ENCODE peak calls at places on chromosome 20, in five cellular contexts. One of them, this sample, is unnamed.

GRCh38 chr20:56848561-56848960 is 219.5 kb downstream of the TFAP2C start:
- DNase-seq in IMR-90: no peak
- DNase-seq in H1: no peak
- DNase-seq in trophoblast cell: no peak
- DNase-seq in neuronal stem cell: no peak
- DNase-seq in this sample: no peak

GRCh38 chr20:49846206-49846807 is 33.7 kb downstream of the SLC9A8 start:
- DNase-seq in trophoblast cell: no peak
- DNase-seq in H1: no peak
- DNase-seq in IMR-90: peak; percentile 58
- DNase-seq in neuronal stem cell: peak; percentile 49
- DNase-seq in this sample: peak; percentile 66

GRCh38 chr20:51541189-51542032 is 1.1 kb downstream of the NFATC2 start:
- DNase-seq in IMR-90: peak; percentile 22
- DNase-seq in neuronal stem cell: no peak
- DNase-seq in trophoblast cell: no peak
- DNase-seq in H1: no peak
- DNase-seq in this sample: peak; percentile 58

GRCh38 chr20:34016736-34017135 is 23.0 kb downstream of the RALY start:
- DNase-seq in IMR-90: no peak
- DNase-seq in neuronal stem cell: no peak
- DNase-seq in trophoblast cell: no peak
- DNase-seq in H1: no peak
- DNase-seq in this sample: no peak

GRCh38 chr20:36031806-36032205 is 63.4 kb downstream of the CNBD2 start:
- DNase-seq in H1: no peak
- DNase-seq in trophoblast cell: no peak
- DNase-seq in neuronal stem cell: no peak
- DNase-seq in IMR-90: no peak
- DNase-seq in this sample: no peak

GRCh38 chr20:54742193-54742592 is 266.8 kb downstream of the DOK5 start:
- DNase-seq in neuronal stem cell: no peak
- DNase-seq in IMR-90: no peak
- DNase-seq in H1: no peak
- DNase-seq in trophoblast cell: no peak
- DNase-seq in this sample: no peak

GRCh38 chr20:36745927-36746659 is at the start of gene NDRG3:
- DNase-seq in trophoblast cell: peak; percentile 91
- DNase-seq in IMR-90: peak; percentile 89
- DNase-seq in neuronal stem cell: peak; percentile 89
- DNase-seq in H1: peak; percentile 89
- DNase-seq in this sample: peak; percentile 92

GRCh38 chr20:2114990-2115681 is 13.5 kb downstream of the STK35 start:
- DNase-seq in IMR-90: peak; percentile 72
- DNase-seq in trophoblast cell: no peak
- DNase-seq in H1: no peak
- DNase-seq in neuronal stem cell: no peak
- DNase-seq in this sample: peak; percentile 74

GRCh38 chr20:32886652-32887051 is 27.9 kb downstream of the EFCAB8 start:
- DNase-seq in neuronal stem cell: no peak
- DNase-seq in H1: no peak
- DNase-seq in trophoblast cell: no peak
- DNase-seq in IMR-90: no peak
- DNase-seq in this sample: no peak

GRCh38 chr20:19975901-19976300 is 41.3 kb upstream of the NAA20 start:
- DNase-seq in neuronal stem cell: no peak
- DNase-seq in H1: no peak
- DNase-seq in trophoblast cell: no peak
- DNase-seq in IMR-90: no peak
- DNase-seq in this sample: no peak

GRCh38 chr20:60224914-60225313 is 266.7 kb downstream of the CDH26 start:
- DNase-seq in trophoblast cell: no peak
- DNase-seq in IMR-90: no peak
- DNase-seq in H1: peak; percentile 43
- DNase-seq in neuronal stem cell: no peak
- DNase-seq in this sample: no peak

GRCh38 chr20:1565461-1565860 is 8.0 kb upstream of the SIRPD start:
- DNase-seq in trophoblast cell: no peak
- DNase-seq in H1: no peak
- DNase-seq in neuronal stem cell: no peak
- DNase-seq in IMR-90: no peak
- DNase-seq in this sample: no peak

GRCh38 chr20:47620808-47621805 is 119.4 kb downstream of the NCOA3 start:
- DNase-seq in trophoblast cell: no peak
- DNase-seq in IMR-90: peak; percentile 82
- DNase-seq in neuronal stem cell: peak; percentile 18
- DNase-seq in H1: no peak
- DNase-seq in this sample: peak; percentile 72

GRCh38 chr20:42125426-42125825 is 507.2 kb upstream of the CHD6 start:
- DNase-seq in H1: no peak
- DNase-seq in neuronal stem cell: no peak
- DNase-seq in trophoblast cell: no peak
- DNase-seq in IMR-90: no peak
- DNase-seq in this sample: no peak

GRCh38 chr20:49575551-49576060 is 7.7 kb upstream of the PTGIS start:
- DNase-seq in H1: no peak
- DNase-seq in trophoblast cell: no peak
- DNase-seq in IMR-90: no peak
- DNase-seq in neuronal stem cell: no peak
- DNase-seq in this sample: no peak

GRCh38 chr20:36153754-36154695 is 515 bp upstream of the EPB41L1 start:
- DNase-seq in trophoblast cell: no peak
- DNase-seq in neuronal stem cell: peak; percentile 62
- DNase-seq in IMR-90: peak; percentile 59
- DNase-seq in H1: peak; percentile 85
- DNase-seq in this sample: peak; percentile 75

GRCh38 chr20:23419995-23420901 is 1.0 kb downstream of the NAPB start:
- DNase-seq in IMR-90: peak; percentile 70
- DNase-seq in H1: no peak
- DNase-seq in trophoblast cell: peak; percentile 65
- DNase-seq in neuronal stem cell: peak; percentile 1
- DNase-seq in this sample: peak; percentile 81

GRCh38 chr20:41750137-41750536 is 132.0 kb upstream of the CHD6 start:
- DNase-seq in H1: no peak
- DNase-seq in trophoblast cell: no peak
- DNase-seq in neuronal stem cell: no peak
- DNase-seq in IMR-90: no peak
- DNase-seq in this sample: no peak

GRCh38 chr20:50551288-50551687 is 41.1 kb downstream of the PTPN1 start:
- DNase-seq in H1: no peak
- DNase-seq in IMR-90: peak; percentile 36
- DNase-seq in trophoblast cell: no peak
- DNase-seq in neuronal stem cell: no peak
- DNase-seq in this sample: no peak

GRCh38 chr20:33299111-33299603 is 16.1 kb downstream of the BPIFB1 start:
- DNase-seq in H1: peak; percentile 98
- DNase-seq in trophoblast cell: peak; percentile 32
- DNase-seq in neuronal stem cell: peak; percentile 70
- DNase-seq in IMR-90: peak; percentile 23
- DNase-seq in this sample: peak; percentile 42

GRCh38 chr20:59999502-59999901 is 41.3 kb downstream of the CDH26 start:
- DNase-seq in neuronal stem cell: no peak
- DNase-seq in H1: no peak
- DNase-seq in trophoblast cell: no peak
- DNase-seq in IMR-90: no peak
- DNase-seq in this sample: no peak

GRCh38 chr20:4065405-4065841 is 50.1 kb upstream of the RNF24 start:
- DNase-seq in IMR-90: peak; percentile 86
- DNase-seq in neuronal stem cell: no peak
- DNase-seq in trophoblast cell: no peak
- DNase-seq in H1: no peak
- DNase-seq in this sample: peak; percentile 86

GRCh38 chr20:48224531-48224930 is 439.2 kb upstream of the SULF2 start:
- DNase-seq in H1: no peak
- DNase-seq in neuronal stem cell: no peak
- DNase-seq in IMR-90: no peak
- DNase-seq in trophoblast cell: no peak
- DNase-seq in this sample: no peak

GRCh38 chr20:7503501-7503900 is 436.8 kb downstream of the HAO1 start:
- DNase-seq in neuronal stem cell: no peak
- DNase-seq in trophoblast cell: no peak
- DNase-seq in IMR-90: no peak
- DNase-seq in H1: no peak
- DNase-seq in this sample: no peak

GRCh38 chr20:23369424-23369823 is 7.4 kb downstream of the GZF1 start:
- DNase-seq in IMR-90: no peak
- DNase-seq in neuronal stem cell: no peak
- DNase-seq in H1: no peak
- DNase-seq in trophoblast cell: peak; percentile 30
- DNase-seq in this sample: no peak

GRCh38 chr20:36792422-36792821 is 18.9 kb upstream of the DSN1 start:
- DNase-seq in IMR-90: peak; percentile 72
- DNase-seq in H1: no peak
- DNase-seq in trophoblast cell: peak; percentile 84
- DNase-seq in neuronal stem cell: peak; percentile 61
- DNase-seq in this sample: peak; percentile 81

GRCh38 chr20:11205769-11206362 is 532.1 kb upstream of the JAG1 start:
- DNase-seq in trophoblast cell: no peak
- DNase-seq in H1: no peak
- DNase-seq in IMR-90: no peak
- DNase-seq in neuronal stem cell: no peak
- DNase-seq in this sample: no peak

GRCh38 chr20:1905009-1905408 is 9.8 kb downstream of the SIRPA start:
- DNase-seq in trophoblast cell: no peak
- DNase-seq in neuronal stem cell: no peak
- DNase-seq in IMR-90: no peak
- DNase-seq in H1: no peak
- DNase-seq in this sample: no peak

GRCh38 chr20:59031326-59032022 is 661 bp downstream of the ATP5F1E start:
- DNase-seq in trophoblast cell: no peak
- DNase-seq in neuronal stem cell: no peak
- DNase-seq in H1: no peak
- DNase-seq in IMR-90: no peak
- DNase-seq in this sample: no peak

GRCh38 chr20:36620917-36621316 is 15.3 kb downstream of the RAB5IF start:
- DNase-seq in trophoblast cell: no peak
- DNase-seq in neuronal stem cell: no peak
- DNase-seq in IMR-90: no peak
- DNase-seq in H1: no peak
- DNase-seq in this sample: no peak

GRCh38 chr20:53736757-53737403 is 143.2 kb upstream of the ZNF217 start:
- DNase-seq in IMR-90: peak; percentile 49
- DNase-seq in trophoblast cell: no peak
- DNase-seq in H1: no peak
- DNase-seq in neuronal stem cell: no peak
- DNase-seq in this sample: peak; percentile 76

GRCh38 chr20:45575931-45576330 is 3.2 kb downstream of the WFDC8 start:
- DNase-seq in trophoblast cell: no peak
- DNase-seq in neuronal stem cell: no peak
- DNase-seq in H1: no peak
- DNase-seq in IMR-90: no peak
- DNase-seq in this sample: no peak

GRCh38 chr20:45581702-45582101 is 2.6 kb upstream of the WFDC8 start:
- DNase-seq in trophoblast cell: no peak
- DNase-seq in H1: no peak
- DNase-seq in IMR-90: no peak
- DNase-seq in neuronal stem cell: no peak
- DNase-seq in this sample: no peak

GRCh38 chr20:45576995-45577394 is 2.1 kb downstream of the WFDC8 start:
- DNase-seq in IMR-90: peak; percentile 1
- DNase-seq in H1: no peak
- DNase-seq in neuronal stem cell: no peak
- DNase-seq in trophoblast cell: no peak
- DNase-seq in this sample: peak; percentile 39

GRCh38 chr20:45578151-45578660 is 878 bp downstream of the WFDC8 start:
- DNase-seq in H1: no peak
- DNase-seq in trophoblast cell: no peak
- DNase-seq in IMR-90: no peak
- DNase-seq in neuronal stem cell: peak; percentile 56
- DNase-seq in this sample: no peak

GRCh38 chr20:45579184-45579583 is at the start of gene WFDC8:
- DNase-seq in H1: no peak
- DNase-seq in trophoblast cell: no peak
- DNase-seq in neuronal stem cell: no peak
- DNase-seq in IMR-90: no peak
- DNase-seq in this sample: no peak
- H2BK5ac ChIP-seq in H1: peak within 1 kb of the TSS; percentile 68
- H2BK5ac ChIP-seq in trophoblast cell: no peak within 1 kb of the TSS
- H2BK5ac ChIP-seq in neuronal stem cell: no peak within 1 kb of the TSS
- H2BK5ac ChIP-seq in IMR-90: no peak within 1 kb of the TSS
- H2BK5ac ChIP-seq in this sample: no peak within 1 kb of the TSS

GRCh38 chr20:61732511-61733210 is 333.0 kb downstream of the TAF4 start:
- DNase-seq in trophoblast cell: no peak
- DNase-seq in neuronal stem cell: no peak
- DNase-seq in IMR-90: no peak
- DNase-seq in H1: no peak
- DNase-seq in this sample: no peak

GRCh38 chr20:61734733-61735502 is 330.8 kb downstream of the TAF4 start:
- DNase-seq in H1: no peak
- DNase-seq in trophoblast cell: no peak
- DNase-seq in IMR-90: no peak
- DNase-seq in neuronal stem cell: no peak
- DNase-seq in this sample: no peak

GRCh38 chr20:61733891-61734732 is 331.6 kb downstream of the TAF4 start:
- DNase-seq in IMR-90: no peak
- DNase-seq in H1: no peak
- DNase-seq in trophoblast cell: no peak
- DNase-seq in neuronal stem cell: no peak
- DNase-seq in this sample: no peak

GRCh38 chr20:61731363-61732181 is 334.1 kb downstream of the TAF4 start:
- DNase-seq in IMR-90: peak; percentile 72
- DNase-seq in neuronal stem cell: no peak
- DNase-seq in trophoblast cell: no peak
- DNase-seq in H1: no peak
- DNase-seq in this sample: peak; percentile 63

GRCh38 chr20:61733216-61733615 is 332.5 kb downstream of the TAF4 start:
- DNase-seq in H1: no peak
- DNase-seq in IMR-90: no peak
- DNase-seq in trophoblast cell: no peak
- DNase-seq in neuronal stem cell: no peak
- DNase-seq in this sample: no peak
- H3K14ac ChIP-seq in H1: no peak overlapping the region
- H3K14ac ChIP-seq in IMR-90: no peak overlapping the region
- H3K14ac ChIP-seq in trophoblast cell: no peak overlapping the region
- H3K14ac ChIP-seq in neuronal stem cell: peak overlapping the region; percentile 60
- H3K14ac ChIP-seq in this sample: no peak overlapping the region

GRCh38 chr20:21308340-21308739 is 5.2 kb downstream of the XRN2 start:
- DNase-seq in H1: no peak
- DNase-seq in IMR-90: no peak
- DNase-seq in trophoblast cell: no peak
- DNase-seq in neuronal stem cell: no peak
- DNase-seq in this sample: no peak
- H3K4me3 ChIP-seq in H1: no peak overlapping the region
- H3K4me3 ChIP-seq in IMR-90: no peak overlapping the region
- H3K4me3 ChIP-seq in trophoblast cell: no peak overlapping the region
- H3K4me3 ChIP-seq in neuronal stem cell: no peak overlapping the region
- H3K4me3 ChIP-seq in this sample: no peak overlapping the region

DNA sequence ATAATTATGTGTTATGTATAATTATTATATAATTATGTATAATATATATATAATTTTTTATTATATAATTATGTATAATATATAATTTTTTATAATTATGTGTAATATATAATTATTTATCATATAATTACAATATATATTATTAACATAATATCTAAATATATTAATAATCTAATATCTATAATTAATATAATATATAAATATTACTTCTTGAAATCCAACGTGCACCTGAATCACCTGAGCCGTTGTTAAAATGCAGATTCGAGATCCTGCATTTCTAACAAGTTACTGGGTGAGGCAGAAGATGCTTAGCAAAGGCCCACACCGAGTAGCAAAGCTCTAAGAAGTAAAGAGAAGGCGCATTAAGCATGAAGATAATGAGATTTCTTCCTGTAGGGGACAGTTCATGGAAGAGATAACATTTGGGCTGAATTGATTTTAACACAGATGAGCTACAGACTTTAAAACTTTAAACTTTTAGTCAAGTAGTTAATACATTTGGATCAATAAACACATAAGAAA is 406.4 kb upstream of the PLCB4 start:
- DNase-seq in H1: no peak
- DNase-seq in IMR-90: no peak
- DNase-seq in neuronal stem cell: no peak
- DNase-seq in trophoblast cell: no peak
- DNase-seq in this sample: no peak
- H2BK5ac ChIP-seq in H1: no peak overlapping the region
- H2BK5ac ChIP-seq in IMR-90: no peak overlapping the region
- H2BK5ac ChIP-seq in neuronal stem cell: no peak overlapping the region
- H2BK5ac ChIP-seq in trophoblast cell: no peak overlapping the region
- H2BK5ac ChIP-seq in this sample: no peak overlapping the region

This sample was measured in mesenchymal stem cell.